ENCODE peak calls at places on chromosomes 2 and 18, in nine cellular contexts. P is brain pericyte; E is AG08395; X is AG10803; W is C1 segment of cervical spinal cord; U is stimulated activated CD8-positive, alpha-beta memory T cell treated with anti-CD3 and anti-CD28 coated beads, Interleukin-4, amount 100 ng/mL, for 1 hour; I is NAMALWA; S is GM12864; B is activated CD4-positive, CD25-positive, alpha-beta regulatory T cell. F is an unnamed sample.

GRCh38 chr2:233566141-233566956 is at the start of gene USP40:
- DNase-seq in P (peak; percentile 55), E (peak; percentile 93), X (peak; percentile 92), W (peak; percentile 62), U (peak; percentile 21), I (peak; percentile 17), S (peak; percentile 25), B (peak; percentile 23), F (peak; percentile 78)

GRCh38 chr2:180893752-180894151 is 86.7 kb upstream of the UBE2E3 start:
- DNase-seq in P (no peak), E (no peak), X (no peak), W (no peak), U (no peak), I (no peak), S (no peak), B (no peak), F (no peak)

GRCh38 chr2:231228223-231228622 is 29.8 kb downstream of the ARMC9 start:
- DNase-seq in P (no peak), E (no peak), X (no peak), W (no peak), U (no peak), I (peak; percentile 87), S (peak; percentile 55), B (no peak), F (no peak)

GRCh38 chr2:99488587-99488998 is 1.2 kb downstream of the REV1 start:
- DNase-seq in P (no peak), E (peak; percentile 5), X (peak; percentile 25), W (no peak), U (no peak), I (peak; percentile 67), S (no peak), B (no peak), F (no peak)

GRCh38 chr2:217184242-217184641 is 324.4 kb upstream of the TNP1 start:
- DNase-seq in P (no peak), E (no peak), X (no peak), W (no peak), U (no peak), I (no peak), S (no peak), B (no peak), F (no peak)

GRCh38 chr2:45119038-45119437 is 109.8 kb upstream of the SIX2 start:
- DNase-seq in P (no peak), E (peak; percentile 41), X (peak; percentile 64), W (no peak), U (no peak), I (no peak), S (no peak), B (no peak), F (no peak)

GRCh38 chr2:61793389-61793836 is 60.4 kb downstream of the FAM161A start:
- DNase-seq in P (no peak), E (peak; percentile 65), X (peak; percentile 50), W (no peak), U (peak; percentile 36), I (peak; percentile 79), S (peak; percentile 53), B (peak; percentile 33), F (no peak)

GRCh38 chr18:55422456-55423185 is 165.4 kb downstream of the TCF4 start:
- DNase-seq in P (no peak), E (peak; percentile 44), X (peak; percentile 67), W (peak; percentile 70), U (no peak), I (peak; percentile 90), S (no peak), B (no peak), F (no peak)

GRCh38 chr18:43129946-43130523 is 14.6 kb upstream of the RIT2 start:
- DNase-seq in P (no peak), E (peak; percentile 2), X (peak; percentile 11), W (no peak), U (no peak), I (peak; percentile 6), S (no peak), B (no peak), F (peak; percentile 3)

GRCh38 chr2:233674995-233675394 is 3.3 kb downstream of the UGT1A9 start:
- DNase-seq in P (no peak), E (no peak), X (no peak), W (no peak), U (no peak), I (peak; percentile 6), S (no peak), B (no peak), F (no peak)

GRCh38 chr2:38554973-38555595 is 47.6 kb downstream of the HNRNPLL start:
- DNase-seq in P (no peak), E (peak; percentile 25), X (peak; percentile 18), W (no peak), U (no peak), I (peak; percentile 57), S (no peak), B (no peak), F (no peak)

GRCh38 chr2:141105763-141106162 is 1025.1 kb downstream of the LRP1B start:
- DNase-seq in P (no peak), E (no peak), X (no peak), W (no peak), U (no peak), I (no peak), S (no peak), B (no peak), F (peak; percentile 37)

GRCh38 chr2:240178564-240178963 is 38.1 kb upstream of the OTOS start:
- DNase-seq in P (no peak), E (no peak), X (no peak), W (no peak), U (no peak), I (no peak), S (no peak), B (no peak), F (no peak)

GRCh38 chr2:208064220-208064951 is 39.1 kb upstream of the PLEKHM3 start:
- DNase-seq in P (no peak), E (peak; percentile 92), X (peak; percentile 93), W (no peak), U (no peak), I (no peak), S (peak; percentile 40), B (no peak), F (peak; percentile 32)

GRCh38 chr2:47079515-47080412 is 75.3 kb downstream of the STPG4 start:
- DNase-seq in P (no peak), E (no peak), X (no peak), W (no peak), U (no peak), I (no peak), S (no peak), B (no peak), F (no peak)

GRCh38 chr18:49031511-49032188 is 80.9 kb upstream of the SMAD7 start:
- DNase-seq in P (no peak), E (no peak), X (no peak), W (no peak), U (no peak), I (no peak), S (no peak), B (no peak), F (no peak)

GRCh38 chr2:230129343-230129742 is 60.6 kb upstream of the SLC16A14 start:
- DNase-seq in P (no peak), E (no peak), X (peak; percentile 45), W (no peak), U (no peak), I (no peak), S (no peak), B (no peak), F (no peak)

GRCh38 chr18:63619661-63620060 is 24.4 kb downstream of the SERPINB4 start:
- DNase-seq in P (no peak), E (no peak), X (no peak), W (no peak), U (no peak), I (no peak), S (no peak), B (no peak), F (no peak)

GRCh38 chr18:40672590-40672989 is 1282.4 kb upstream of the PIK3C3 start:
- DNase-seq in P (no peak), E (no peak), X (peak; percentile 0), W (no peak), U (no peak), I (no peak), S (no peak), B (no peak), F (no peak)

GRCh38 chr2:101792208-101792607 is 94.7 kb downstream of the MAP4K4 start:
- DNase-seq in P (no peak), E (no peak), X (no peak), W (no peak), U (no peak), I (no peak), S (no peak), B (no peak), F (no peak)

GRCh38 chr2:19171409-19171808 is 187.0 kb downstream of the OSR1 start:
- DNase-seq in P (no peak), E (no peak), X (no peak), W (no peak), U (no peak), I (no peak), S (no peak), B (no peak), F (no peak)

GRCh38 chr2:54708584-54709340 is 14.7 kb upstream of the EML6 start:
- DNase-seq in P (no peak), E (peak; percentile 15), X (peak; percentile 5), W (no peak), U (no peak), I (no peak), S (no peak), B (no peak), F (no peak)

GRCh38 chr2:123262856-123263255 is 762.2 kb upstream of the CNTNAP5 start:
- DNase-seq in P (no peak), E (no peak), X (no peak), W (no peak), U (no peak), I (no peak), S (no peak), B (no peak), F (no peak)

GRCh38 chr2:169933124-169933711 is 106.0 kb downstream of the UBR3 start:
- DNase-seq in P (no peak), E (peak; percentile 51), X (peak; percentile 56), W (no peak), U (no peak), I (peak; percentile 69), S (peak; percentile 5), B (no peak), F (peak; percentile 9)

GRCh38 chr18:34880882-34881852 is 160.0 kb upstream of the MAPRE2 start:
- DNase-seq in P (no peak), E (no peak), X (no peak), W (no peak), U (no peak), I (no peak), S (no peak), B (no peak), F (peak; percentile 26)

GRCh38 chr2:56077352-56077915 is 106.4 kb upstream of the CCDC85A start:
- DNase-seq in P (no peak), E (peak; percentile 33), X (peak; percentile 15), W (no peak), U (no peak), I (peak; percentile 46), S (no peak), B (no peak), F (no peak)

GRCh38 chr2:173815778-173816177 is 149.4 kb downstream of the SP3 start:
- DNase-seq in P (no peak), E (no peak), X (no peak), W (no peak), U (no peak), I (no peak), S (no peak), B (no peak), F (no peak)

GRCh38 chr2:128605931-128606330 is 287.3 kb upstream of the HS6ST1 start:
- DNase-seq in P (no peak), E (no peak), X (no peak), W (no peak), U (no peak), I (no peak), S (no peak), B (no peak), F (no peak)

GRCh38 chr18:13226533-13227144 is 8.1 kb downstream of the LDLRAD4 start:
- DNase-seq in P (no peak), E (no peak), X (no peak), W (no peak), U (no peak), I (no peak), S (no peak), B (no peak), F (no peak)

GRCh38 chr18:37545461-37545860 is 20.1 kb downstream of the CELF4 start:
- DNase-seq in P (no peak), E (no peak), X (no peak), W (no peak), U (no peak), I (no peak), S (no peak), B (no peak), F (no peak)

GRCh38 chr2:185984670-185985069 is 246.1 kb downstream of the FSIP2 start:
- DNase-seq in P (no peak), E (no peak), X (no peak), W (no peak), U (no peak), I (no peak), S (no peak), B (no peak), F (no peak)

F was measured in smooth muscle cell of the brain vasculature.